ENCODE peak calls at places on chromosome 2, in six cellular contexts. I, L, T, N, O and E are unnamed samples. For H3K36me3 and H3K27me3, the result is how much of the 10 kb centered on the place peaks cover.

GRCh38 chr2:55056024-55056521 is 5.8 kb upstream of the RTN4 start:
- DNase-seq in N (peak), T (no peak), L (no peak), O (peak), I (no peak), E (peak)

GRCh38 chr2:97995026-97995733 is 568 bp downstream of the TMEM131 start:
- DNase-seq in N (peak), T (peak), I (peak), L (peak), O (no peak), E (peak)

GRCh38 chr2:198127627-198128026 is 323.2 kb downstream of the PLCL1 start:
- DNase-seq in O (peak), N (peak), I (peak), T (peak), L (peak), E (peak)

GRCh38 chr2:165844216-165844615 is 50.2 kb upstream of the GALNT3 start:
- DNase-seq in I (no peak), L (no peak), O (no peak), N (peak), T (no peak), E (no peak)

GRCh38 chr2:101609434-101609833 is 88.1 kb upstream of the MAP4K4 start:
- DNase-seq in N (no peak), I (peak), O (no peak), L (no peak), T (no peak), E (peak)

GRCh38 chr2:103179800-103180199 is 418.0 kb downstream of the TMEM182 start:
- DNase-seq in N (no peak), L (no peak), T (peak), O (no peak), I (no peak), E (no peak)

GRCh38 chr2:218781691-218782528 is at the start of gene CYP27A1:
- DNase-seq in N (peak), O (no peak), I (peak), L (peak), T (peak), E (peak)

GRCh38 chr2:84421791-84422190 is 37.3 kb downstream of the SUCLG1 start:
- DNase-seq in O (no peak), T (no peak), L (no peak), I (no peak), N (no peak), E (no peak)

GRCh38 chr2:108917526-108917925 is 71.5 kb downstream of the EDAR start:
- DNase-seq in T (no peak), O (no peak), I (no peak), L (no peak), N (no peak), E (peak)

GRCh38 chr2:23624378-23624777 is 239.4 kb downstream of the KLHL29 start:
- DNase-seq in I (no peak), N (peak), O (peak), T (no peak), L (no peak), E (peak)

GRCh38 chr2:196900843-196901242 is 25.7 kb downstream of the PGAP1 start:
- DNase-seq in O (no peak), N (no peak), T (no peak), L (no peak), I (no peak), E (no peak)
- H3K36me3 ChIP-seq in O (under half), N (under half), T (under half), L (under half), I (under half), E (under half)

GRCh38 chr2:60439219-60439974 is 114.1 kb downstream of the BCL11A start:
- DNase-seq in N (no peak), T (peak), I (no peak), O (no peak), L (no peak), E (peak)
- H3K4me3 ChIP-seq in N (no peak), T (no peak), I (no peak), O (no peak), L (no peak), E (no peak)

GRCh38 chr2:11679016-11679415 is 9.0 kb upstream of the NTSR2 start:
- DNase-seq in N (no peak), L (no peak), I (no peak), T (no peak), O (no peak), E (no peak)

GRCh38 chr2:11675423-11676112 is 5.6 kb upstream of the NTSR2 start:
- DNase-seq in O (no peak), T (no peak), N (no peak), I (no peak), L (no peak), E (no peak)

GRCh38 chr2:11676640-11677039 is 6.6 kb upstream of the NTSR2 start:
- DNase-seq in N (no peak), T (no peak), O (no peak), L (no peak), I (no peak), E (no peak)

GRCh38 chr2:11678306-11678960 is 8.4 kb upstream of the NTSR2 start:
- DNase-seq in T (no peak), L (no peak), N (no peak), O (no peak), I (no peak), E (no peak)

DNA sequence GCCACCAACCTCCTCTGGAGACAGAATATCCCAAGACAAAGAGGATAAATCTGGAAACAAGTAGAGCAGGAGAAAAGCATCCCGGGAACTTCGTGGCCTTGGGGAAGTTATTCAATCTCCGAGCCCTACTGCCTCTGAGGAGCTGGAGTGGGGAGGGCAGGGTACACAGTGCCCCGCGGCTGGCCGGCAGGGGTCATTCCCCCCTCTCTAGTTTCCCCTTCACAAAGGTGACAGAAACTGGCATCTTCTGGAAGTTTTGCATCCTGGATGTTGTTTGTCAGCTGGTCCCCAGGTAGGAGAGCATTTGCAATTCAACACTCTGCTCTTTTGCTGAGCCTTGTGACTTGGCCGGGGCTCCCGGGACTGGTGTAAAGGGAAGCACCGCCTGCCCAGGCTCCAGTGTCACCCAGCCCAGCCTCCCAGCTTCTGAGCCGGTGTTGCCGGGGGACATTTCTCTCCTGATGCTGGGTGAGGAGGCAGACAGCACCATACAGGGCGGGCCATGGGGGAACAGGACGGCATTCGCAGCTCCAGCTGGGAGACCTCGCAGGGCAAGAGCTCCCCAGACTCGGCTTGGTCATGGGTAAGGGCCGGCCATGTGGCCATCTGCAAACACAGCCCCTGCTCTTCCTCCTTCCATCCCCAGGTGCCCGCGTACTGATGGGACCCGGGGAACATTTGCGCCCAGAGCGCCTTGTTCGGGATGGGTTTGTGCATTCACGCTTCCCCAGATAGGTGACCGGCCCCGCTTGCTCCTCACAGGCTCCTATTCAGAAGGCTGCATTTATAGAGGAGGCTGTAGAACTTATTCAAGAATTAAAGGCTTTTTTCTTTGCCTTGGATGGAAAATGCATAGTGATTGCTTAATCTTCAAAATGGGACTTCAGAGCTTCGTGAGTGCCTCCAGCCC is 7.4 kb upstream of the NTSR2 start:
- DNase-seq in N (peak), O (no peak), I (peak), L (no peak), T (no peak), E (peak)
- H3K27me3 ChIP-seq in N (under half), O (under half), I (under half), L (under half), T (under half), E (under half)

DNA sequence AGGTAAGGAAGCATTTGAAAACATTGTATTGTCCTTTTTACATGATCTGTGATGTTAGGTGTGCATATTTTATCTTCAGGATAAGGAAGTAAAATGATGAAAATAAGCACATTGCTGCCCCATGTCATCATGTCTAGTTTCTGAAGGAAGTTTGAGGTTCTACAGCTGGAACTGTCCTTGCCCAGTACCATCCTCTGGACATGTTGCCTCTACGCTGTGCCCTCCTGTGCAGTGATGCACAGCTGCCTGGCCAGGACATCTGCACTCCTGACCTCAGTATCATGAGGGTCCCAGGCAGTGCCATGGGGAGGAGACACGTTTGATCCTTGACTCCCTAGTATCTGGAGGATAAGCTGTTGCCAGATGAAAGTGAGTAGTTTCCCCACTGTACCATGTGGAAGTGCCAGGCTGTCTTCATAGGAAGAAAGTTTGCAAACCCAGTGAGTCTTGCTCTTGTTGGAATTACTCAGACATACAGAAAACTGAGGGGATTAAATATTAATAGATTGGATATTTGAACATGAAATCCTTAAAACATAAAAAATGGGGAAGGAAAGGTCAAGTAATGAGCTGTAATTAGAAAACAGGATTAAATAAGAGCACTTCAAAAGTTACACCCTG is 9.5 kb downstream of the ALKAL2 start:
- DNase-seq in L (no peak), O (no peak), N (no peak), I (no peak), T (no peak), E (no peak)
- H3K36me3 ChIP-seq in L (under half), O (half or more), N (under half), I (half or more), T (under half), E (under half)

GRCh38 chr2:131054488-131054887 is 38.8 kb downstream of the FAM168B start:
- DNase-seq in O (no peak), I (no peak), N (no peak), T (no peak), L (no peak), E (no peak)
- H3K4me3 ChIP-seq in O (no peak), I (no peak), N (no peak), T (no peak), L (no peak), E (no peak)

DNA sequence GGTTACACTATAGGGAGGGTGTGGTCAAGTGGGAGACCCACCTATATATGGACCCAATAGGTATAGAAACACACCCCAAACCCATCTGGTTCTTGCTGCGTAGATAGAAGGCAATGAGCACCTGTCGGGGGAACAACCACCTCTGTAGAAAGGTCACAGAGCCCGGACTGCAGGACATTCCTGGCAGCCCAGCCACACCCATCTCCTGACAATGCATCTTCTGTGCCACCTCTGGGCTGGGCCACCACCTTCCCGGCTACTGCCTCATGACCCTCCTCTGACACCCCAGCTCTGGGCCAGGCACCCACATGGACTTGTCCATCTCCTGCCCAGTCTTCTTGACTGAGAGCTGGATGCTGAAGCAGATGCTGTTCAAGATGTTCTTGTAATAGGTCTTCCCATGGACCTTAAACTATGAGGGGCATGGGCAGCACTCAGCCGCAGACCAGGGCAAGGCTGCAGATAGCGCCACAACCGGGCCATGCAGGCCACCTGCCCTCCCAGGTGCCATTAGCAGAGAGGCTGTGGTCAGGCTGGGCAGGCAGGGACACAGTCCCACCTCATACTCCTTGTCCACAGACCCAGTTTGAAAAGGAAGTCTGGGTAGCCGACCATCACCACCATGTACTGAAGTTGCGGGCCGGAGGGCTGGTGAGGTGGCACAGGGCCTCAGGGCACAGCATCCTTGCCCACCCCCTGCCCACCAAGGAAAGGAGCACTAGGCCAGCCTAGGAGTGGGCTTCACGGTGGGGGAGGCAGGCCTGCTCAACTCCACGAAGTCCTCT is 9.3 kb downstream of the ALPG start:
- DNase-seq in T (no peak), O (no peak), L (no peak), N (no peak), I (no peak), E (peak)
- H3K27me3 ChIP-seq in T (under half), O (under half), L (under half), N (under half), I (under half), E (under half)

DNA sequence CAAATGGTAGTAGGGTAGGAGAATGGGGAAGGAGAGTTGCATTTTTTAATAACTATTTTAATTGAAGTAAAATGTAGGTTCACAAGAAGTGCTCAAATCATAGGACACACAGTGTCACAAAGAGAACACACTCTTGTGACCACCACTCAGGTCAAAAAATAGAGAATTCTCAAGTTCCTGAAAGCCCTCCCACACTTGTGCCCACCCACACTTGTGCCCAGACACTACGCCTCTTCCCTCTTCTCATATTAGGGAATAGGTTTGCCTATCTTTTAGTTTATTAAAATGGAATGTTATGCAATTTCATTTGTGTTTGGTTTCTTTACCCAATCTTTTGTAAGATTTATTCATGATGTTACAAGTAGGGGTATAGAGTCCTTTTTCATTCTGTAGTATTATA is 67.2 kb downstream of the UGGT1 start:
- DNase-seq in N (no peak), O (no peak), T (no peak), I (no peak), L (no peak), E (no peak)
- H3K36me3 ChIP-seq in N (under half), O (under half), T (under half), I (half or more), L (under half), E (under half)

DNA sequence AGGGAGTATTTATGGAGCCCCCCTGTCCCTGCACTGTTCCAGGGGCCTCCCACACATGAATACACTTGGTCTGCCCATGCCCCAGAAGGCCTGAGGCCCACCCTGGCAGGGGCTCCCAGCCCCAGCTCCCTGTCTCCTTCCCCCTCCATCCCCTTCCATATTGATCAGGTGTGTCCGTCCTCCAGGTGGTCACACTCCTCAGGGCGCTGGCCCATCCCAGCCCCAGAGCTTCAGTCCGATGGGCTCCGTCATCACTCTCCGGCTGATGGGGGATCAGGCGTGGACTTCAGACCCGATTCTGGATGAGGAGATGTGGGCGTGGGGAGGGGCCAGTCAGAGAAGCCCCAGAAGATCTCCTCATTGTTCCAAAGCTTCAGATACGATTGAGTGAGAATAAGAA is 279.8 kb downstream of the NDUFA10 start:
- DNase-seq in L (no peak), O (no peak), N (no peak), T (no peak), I (no peak), E (no peak)
- H3K4me3 ChIP-seq in L (no peak), O (no peak), N (no peak), T (no peak), I (no peak), E (no peak)

GRCh38 chr2:26855516-26855915 is 7.6 kb downstream of the DPYSL5 start:
- DNase-seq in O (no peak), L (no peak), T (no peak), N (no peak), I (no peak), E (no peak)
- H3K27me3 ChIP-seq in O (under half), L (under half), T (under half), N (under half), I (under half), E (under half)

GRCh38 chr2:201715459-201715858 is 17.0 kb upstream of the MPP4 start:
- DNase-seq in L (no peak), T (peak), N (no peak), I (no peak), O (no peak), E (no peak)
- H3K36me3 ChIP-seq in L (under half), T (under half), N (under half), I (half or more), O (under half), E (under half)